ENCODE peak calls at places on chromosome 19, in six cellular contexts. H is keratinocyte, K is Panc1, I is OCI-LY7, P is body of pancreas, Q is small intestine. Z is an unnamed sample.

GRCh38 chr19:43534811-43535761 is 2.1 kb downstream of the ZNF575 start:
- DNase-seq in H (no peak), K (no peak), I (peak; percentile 31), P (peak; percentile 79), Q (peak; percentile 45), Z (peak; percentile 23)

GRCh38 chr19:55146648-55147218 is 2.3 kb downstream of the TNNT1 start:
- DNase-seq in H (no peak), K (no peak), I (peak; percentile 42), P (no peak), Q (no peak), Z (no peak)

GRCh38 chr19:32886241-32886640 is 16.7 kb upstream of the SLC7A9 start:
- DNase-seq in H (no peak), K (no peak), I (no peak), P (no peak), Q (no peak), Z (no peak)

GRCh38 chr19:5487222-5487621 is 32.0 kb downstream of the ZNRF4 start:
- DNase-seq in H (no peak), K (no peak), I (no peak), P (peak; percentile 8), Q (no peak), Z (no peak)

GRCh38 chr19:13796301-13797057 is 1.2 kb downstream of the ZSWIM4 start:
- DNase-seq in H (no peak), K (no peak), I (peak; percentile 45), P (peak; percentile 64), Q (no peak), Z (peak; percentile 38)

GRCh38 chr19:29893606-29894284 is 48.3 kb upstream of the URI1 start:
- DNase-seq in H (no peak), K (no peak), I (no peak), P (no peak), Q (no peak), Z (no peak)

GRCh38 chr19:53649746-53650593 is 18.2 kb downstream of the DPRX start:
- DNase-seq in H (no peak), K (no peak), I (no peak), P (no peak), Q (no peak), Z (no peak)

GRCh38 chr19:28393574-28394336 is 819.2 kb downstream of the UQCRFS1 start:
- DNase-seq in H (no peak), K (no peak), I (peak; percentile 85), P (no peak), Q (no peak), Z (no peak)

GRCh38 chr19:56097776-56098175 is 23.3 kb downstream of the ZNF787 start:
- DNase-seq in H (no peak), K (no peak), I (no peak), P (no peak), Q (no peak), Z (no peak)

GRCh38 chr19:17847538-17848366 is at the start of gene JAK3:
- DNase-seq in H (no peak), K (no peak), I (peak; percentile 87), P (peak; percentile 29), Q (peak; percentile 37), Z (peak; percentile 88)

GRCh38 chr19:19305696-19306095 is 14.6 kb downstream of the SUGP1 start:
- DNase-seq in H (no peak), K (no peak), I (no peak), P (no peak), Q (no peak), Z (no peak)
- H3K36me3 ChIP-seq in H (peaks cover 59% of the 10 kb centered on the region), K (no peaks in the 10 kb centered on the region), I (peaks cover 96% of the 10 kb centered on the region), P (no peaks in the 10 kb centered on the region), Q (peaks cover 43% of the 10 kb centered on the region), Z (peaks cover 58% of the 10 kb centered on the region)

DNA sequence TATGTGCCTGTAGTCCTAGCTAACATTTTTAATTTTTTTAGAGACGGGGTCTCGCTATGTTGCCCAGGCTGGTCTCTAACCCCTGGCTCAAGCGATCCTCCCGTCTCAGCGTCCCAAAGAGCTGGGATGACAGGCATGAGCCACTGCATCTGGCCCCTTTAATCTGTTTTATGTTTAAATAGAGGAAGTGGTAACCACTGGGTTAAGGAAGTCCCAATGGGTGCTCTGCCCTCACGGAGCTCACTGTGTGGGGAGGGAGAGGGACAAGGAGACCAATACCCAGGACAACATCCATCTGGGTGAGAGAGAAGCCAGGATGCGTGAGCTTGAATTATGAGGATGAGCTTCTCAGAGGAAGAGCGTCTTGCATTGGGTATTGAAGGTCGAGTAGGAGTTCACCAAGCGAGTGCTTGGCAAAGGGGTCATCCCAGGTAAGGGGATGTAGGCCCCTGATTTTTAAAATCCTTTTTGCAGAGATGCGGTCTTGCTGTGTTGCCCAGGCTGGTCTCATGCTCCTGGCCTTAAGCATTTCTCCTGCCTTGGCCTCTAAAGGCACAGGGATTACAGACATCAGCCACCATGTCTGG is 13.8 kb downstream of the YJU2 start:
- DNase-seq in H (no peak), K (no peak), I (no peak), P (no peak), Q (no peak), Z (no peak)
- H3K36me3 ChIP-seq in H (peaks cover 30% of the 10 kb centered on the region), K (no peaks in the 10 kb centered on the region), I (peaks cover 81% of the 10 kb centered on the region), P (peaks cover 10% of the 10 kb centered on the region), Q (peaks cover 29% of the 10 kb centered on the region), Z (peaks cover 21% of the 10 kb centered on the region)

DNA sequence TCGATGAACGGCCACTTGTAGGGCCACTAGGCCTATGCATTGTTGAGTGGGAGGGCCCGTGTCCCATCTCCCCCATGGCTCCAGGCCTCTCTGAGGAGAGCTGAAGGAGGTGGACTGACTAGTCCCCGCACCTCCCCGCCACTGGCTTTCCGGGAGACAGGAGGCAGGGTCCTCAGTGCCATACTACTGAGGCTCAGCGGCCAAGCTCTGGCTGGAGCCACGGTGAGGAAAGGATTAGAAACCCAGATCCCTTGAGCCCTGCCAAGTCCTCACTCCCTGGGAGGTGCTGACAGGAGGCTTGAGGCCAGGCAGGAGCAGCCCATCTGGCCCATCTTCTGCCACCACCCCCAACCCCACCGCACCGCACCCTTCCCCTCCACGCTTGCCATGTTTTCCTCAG is 29.0 kb downstream of the CCDC8 start:
- DNase-seq in H (no peak), K (no peak), I (no peak), P (peak; percentile 4), Q (no peak), Z (no peak)
- H3K36me3 ChIP-seq in H (peaks cover 27% of the 10 kb centered on the region), K (peaks cover 6% of the 10 kb centered on the region), I (peaks cover 96% of the 10 kb centered on the region), P (no peaks in the 10 kb centered on the region), Q (peaks cover 12% of the 10 kb centered on the region), Z (peaks cover 41% of the 10 kb centered on the region)

DNA sequence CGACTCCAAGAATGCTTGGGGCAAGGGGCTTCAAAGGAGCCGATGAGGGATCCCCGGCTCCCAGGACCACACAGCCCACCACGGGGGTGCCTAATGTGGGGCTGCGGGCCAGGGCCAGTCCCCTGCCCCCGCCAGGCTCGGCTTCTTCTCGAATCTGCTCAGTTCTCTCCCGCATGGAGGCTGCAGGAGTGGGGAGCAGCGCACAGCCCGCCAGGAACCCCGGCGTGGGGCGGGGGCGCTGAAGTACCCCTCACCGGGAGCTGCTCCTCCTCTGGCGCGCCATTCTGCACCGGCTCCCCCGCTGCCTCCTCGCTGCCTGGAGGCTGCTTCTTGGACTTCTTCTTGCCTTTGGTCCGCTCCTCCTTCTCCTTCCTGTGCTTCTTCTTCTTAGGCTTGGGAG is 14.7 kb downstream of the IZUMO4 start:
- DNase-seq in H (no peak), K (no peak), I (no peak), P (no peak), Q (no peak), Z (no peak)
- H3K36me3 ChIP-seq in H (peaks cover 69% of the 10 kb centered on the region), K (no peaks in the 10 kb centered on the region), I (peaks cover 92% of the 10 kb centered on the region), P (peaks cover 53% of the 10 kb centered on the region), Q (peaks cover 66% of the 10 kb centered on the region), Z (peaks cover 72% of the 10 kb centered on the region)

GRCh38 chr19:46731007-46731501 is 14.1 kb upstream of the PRKD2 start:
- DNase-seq in H (no peak), K (no peak), I (no peak), P (no peak), Q (no peak), Z (no peak)

GRCh38 chr19:46730187-46730586 is 13.3 kb upstream of the PRKD2 start:
- DNase-seq in H (no peak), K (no peak), I (no peak), P (no peak), Q (no peak), Z (no peak)

GRCh38 chr19:46730595-46730994 is 13.7 kb upstream of the PRKD2 start:
- DNase-seq in H (no peak), K (no peak), I (no peak), P (no peak), Q (no peak), Z (no peak)

GRCh38 chr19:46732172-46732938 is 13.5 kb upstream of the FKRP start:
- DNase-seq in H (no peak), K (no peak), I (no peak), P (no peak), Q (no peak), Z (no peak)

DNA sequence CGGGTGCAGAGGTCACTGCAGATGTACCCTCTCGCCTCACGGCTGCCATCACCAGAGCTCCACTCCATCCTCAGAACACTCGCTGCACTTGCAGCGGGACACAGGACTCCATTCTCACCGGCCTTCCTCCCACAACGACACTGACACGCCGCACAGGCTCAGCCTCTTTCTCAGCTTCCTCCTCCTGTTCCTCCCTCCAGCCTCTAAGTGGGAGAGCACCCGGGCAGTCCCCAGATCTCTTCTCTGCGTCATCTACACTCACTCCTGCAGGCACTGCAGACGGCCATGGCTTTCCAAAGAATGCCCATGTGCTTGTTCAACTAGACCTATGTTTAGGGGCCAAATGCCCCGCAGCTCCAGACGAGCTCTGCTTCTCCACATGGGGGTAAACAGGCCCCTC is 14.3 kb upstream of the FKRP start:
- DNase-seq in H (no peak), K (no peak), I (no peak), P (no peak), Q (no peak), Z (no peak)
- H3K36me3 ChIP-seq in H (peaks cover 52% of the 10 kb centered on the region), K (peaks cover 3% of the 10 kb centered on the region), I (peaks cover 91% of the 10 kb centered on the region), P (no peaks in the 10 kb centered on the region), Q (peaks cover 33% of the 10 kb centered on the region), Z (peaks cover 63% of the 10 kb centered on the region)

DNA sequence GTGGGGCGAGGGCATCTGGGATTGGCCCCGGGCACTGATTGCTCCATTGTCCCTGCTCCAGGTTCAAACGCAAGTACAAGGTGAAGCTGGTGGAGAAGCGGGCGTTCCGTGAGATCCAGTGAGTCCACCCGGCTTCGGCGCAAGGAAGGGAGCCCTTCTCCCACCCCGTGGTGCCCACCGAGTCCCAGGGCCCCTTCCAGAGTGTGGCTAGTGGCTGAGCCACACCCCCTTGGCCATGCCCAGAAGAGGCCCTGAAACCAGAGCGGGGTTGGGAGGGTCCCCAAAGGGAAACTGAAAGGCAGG is 11.2 kb downstream of the NOP53 start:
- DNase-seq in H (no peak), K (no peak), I (no peak), P (no peak), Q (no peak), Z (no peak)
- H3K36me3 ChIP-seq in H (peaks cover 35% of the 10 kb centered on the region), K (no peaks in the 10 kb centered on the region), I (peaks cover 76% of the 10 kb centered on the region), P (peaks cover 15% of the 10 kb centered on the region), Q (peaks cover 6% of the 10 kb centered on the region), Z (peaks cover 45% of the 10 kb centered on the region)

GRCh38 chr19:35896643-35897040 is 3.7 kb downstream of the NFKBID start:
- DNase-seq in H (no peak), K (no peak), I (no peak), P (no peak), Q (no peak), Z (no peak)

GRCh38 chr19:35899547-35900214 is 659 bp downstream of the NFKBID start:
- DNase-seq in H (no peak), K (no peak), I (peak; percentile 94), P (peak; percentile 84), Q (peak; percentile 89), Z (peak; percentile 97)

GRCh38 chr19:35894342-35894741 is 6.0 kb downstream of the NFKBID start:
- DNase-seq in H (no peak), K (no peak), I (no peak), P (no peak), Q (no peak), Z (no peak)

GRCh38 chr19:35897706-35898451 is 2.5 kb downstream of the NFKBID start:
- DNase-seq in H (no peak), K (no peak), I (no peak), P (no peak), Q (no peak), Z (no peak)

GRCh38 chr19:35895911-35896642 is 4.3 kb downstream of the NFKBID start:
- DNase-seq in H (no peak), K (no peak), I (no peak), P (no peak), Q (no peak), Z (no peak)
- H3K36me3 ChIP-seq in H (peaks cover 25% of the 10 kb centered on the region), K (peaks cover 3% of the 10 kb centered on the region), I (peaks cover 81% of the 10 kb centered on the region), P (no peaks in the 10 kb centered on the region), Q (no peaks in the 10 kb centered on the region), Z (peaks cover 30% of the 10 kb centered on the region)